ENCODE peak calls at places on chromosomes 3 and 15, in eight cellular contexts. One of them, this sample, is unnamed.

GRCh38 chr3:125179528-125180240 is 32.9 kb downstream of the SLC12A8 start:
- DNase-seq in HCT116: no peak
- DNase-seq in HepG2: no peak
- DNase-seq in K562: no peak
- DNase-seq in SK-N-SH: no peak
- DNase-seq in GM12878: no peak
- DNase-seq in H1: no peak
- DNase-seq in endothelial cell of umbilical vein: no peak
- DNase-seq in this sample: no peak

GRCh38 chr3:98108162-98108561 is 21.2 kb downstream of the OR5AC2 start:
- DNase-seq in HCT116: no peak
- DNase-seq in HepG2: no peak
- DNase-seq in K562: no peak
- DNase-seq in SK-N-SH: no peak
- DNase-seq in GM12878: no peak
- DNase-seq in H1: no peak
- DNase-seq in endothelial cell of umbilical vein: no peak
- DNase-seq in this sample: no peak

GRCh38 chr3:144677118-144677517 is 705.5 kb downstream of the DIPK2A start:
- DNase-seq in HCT116: no peak
- DNase-seq in HepG2: no peak
- DNase-seq in K562: no peak
- DNase-seq in SK-N-SH: no peak
- DNase-seq in GM12878: no peak
- DNase-seq in H1: no peak
- DNase-seq in endothelial cell of umbilical vein: peak
- DNase-seq in this sample: no peak

GRCh38 chr15:82943176-82943575 is 9.3 kb downstream of the HOMER2 start:
- DNase-seq in HCT116: no peak
- DNase-seq in HepG2: no peak
- DNase-seq in K562: no peak
- DNase-seq in SK-N-SH: no peak
- DNase-seq in GM12878: no peak
- DNase-seq in H1: no peak
- DNase-seq in endothelial cell of umbilical vein: no peak
- DNase-seq in this sample: peak

GRCh38 chr3:38515367-38515766 is 19.2 kb downstream of the EXOG start:
- DNase-seq in HCT116: no peak
- DNase-seq in HepG2: no peak
- DNase-seq in K562: no peak
- DNase-seq in SK-N-SH: no peak
- DNase-seq in GM12878: no peak
- DNase-seq in H1: no peak
- DNase-seq in endothelial cell of umbilical vein: no peak
- DNase-seq in this sample: no peak

GRCh38 chr3:24470277-24470676 is 24.4 kb downstream of the THRB start:
- DNase-seq in HCT116: no peak
- DNase-seq in HepG2: no peak
- DNase-seq in K562: no peak
- DNase-seq in SK-N-SH: no peak
- DNase-seq in GM12878: no peak
- DNase-seq in H1: no peak
- DNase-seq in endothelial cell of umbilical vein: no peak
- DNase-seq in this sample: no peak

GRCh38 chr15:64122936-64123351 is 27.2 kb downstream of the SNX1 start:
- DNase-seq in HCT116: no peak
- DNase-seq in HepG2: no peak
- DNase-seq in K562: no peak
- DNase-seq in SK-N-SH: no peak
- DNase-seq in GM12878: no peak
- DNase-seq in H1: no peak
- DNase-seq in endothelial cell of umbilical vein: no peak
- DNase-seq in this sample: no peak

GRCh38 chr3:134663646-134664456 is 13.0 kb upstream of the KY start:
- DNase-seq in HCT116: no peak
- DNase-seq in HepG2: no peak
- DNase-seq in K562: no peak
- DNase-seq in SK-N-SH: no peak
- DNase-seq in GM12878: no peak
- DNase-seq in H1: no peak
- DNase-seq in endothelial cell of umbilical vein: no peak
- DNase-seq in this sample: no peak

GRCh38 chr3:102148598-102149302 is 286.1 kb upstream of the ZPLD1 start:
- DNase-seq in HCT116: no peak
- DNase-seq in HepG2: no peak
- DNase-seq in K562: no peak
- DNase-seq in SK-N-SH: no peak
- DNase-seq in GM12878: no peak
- DNase-seq in H1: no peak
- DNase-seq in endothelial cell of umbilical vein: no peak
- DNase-seq in this sample: no peak

GRCh38 chr15:56042982-56043980 is 49.9 kb upstream of the NEDD4 start:
- DNase-seq in HCT116: no peak
- DNase-seq in HepG2: peak
- DNase-seq in K562: no peak
- DNase-seq in SK-N-SH: no peak
- DNase-seq in GM12878: peak
- DNase-seq in H1: no peak
- DNase-seq in endothelial cell of umbilical vein: no peak
- DNase-seq in this sample: peak

GRCh38 chr15:80061581-80061980 is 2.1 kb downstream of the ZFAND6 start:
- DNase-seq in HCT116: no peak
- DNase-seq in HepG2: peak
- DNase-seq in K562: no peak
- DNase-seq in SK-N-SH: no peak
- DNase-seq in GM12878: no peak
- DNase-seq in H1: no peak
- DNase-seq in endothelial cell of umbilical vein: no peak
- DNase-seq in this sample: no peak

GRCh38 chr15:31254431-31255175 is 72.0 kb upstream of the KLF13 start:
- DNase-seq in HCT116: no peak
- DNase-seq in HepG2: no peak
- DNase-seq in K562: no peak
- DNase-seq in SK-N-SH: no peak
- DNase-seq in GM12878: no peak
- DNase-seq in H1: no peak
- DNase-seq in endothelial cell of umbilical vein: peak
- DNase-seq in this sample: no peak

GRCh38 chr3:130897316-130897715 is 3.4 kb downstream of the ATP2C1 start:
- DNase-seq in HCT116: no peak
- DNase-seq in HepG2: no peak
- DNase-seq in K562: no peak
- DNase-seq in SK-N-SH: no peak
- DNase-seq in GM12878: no peak
- DNase-seq in H1: no peak
- DNase-seq in endothelial cell of umbilical vein: no peak
- DNase-seq in this sample: peak

GRCh38 chr3:8658326-8659212 is 14.0 kb upstream of the SSUH2 start:
- DNase-seq in HCT116: no peak
- DNase-seq in HepG2: peak
- DNase-seq in K562: no peak
- DNase-seq in SK-N-SH: peak
- DNase-seq in GM12878: peak
- DNase-seq in H1: no peak
- DNase-seq in endothelial cell of umbilical vein: peak
- DNase-seq in this sample: no peak

DNA sequence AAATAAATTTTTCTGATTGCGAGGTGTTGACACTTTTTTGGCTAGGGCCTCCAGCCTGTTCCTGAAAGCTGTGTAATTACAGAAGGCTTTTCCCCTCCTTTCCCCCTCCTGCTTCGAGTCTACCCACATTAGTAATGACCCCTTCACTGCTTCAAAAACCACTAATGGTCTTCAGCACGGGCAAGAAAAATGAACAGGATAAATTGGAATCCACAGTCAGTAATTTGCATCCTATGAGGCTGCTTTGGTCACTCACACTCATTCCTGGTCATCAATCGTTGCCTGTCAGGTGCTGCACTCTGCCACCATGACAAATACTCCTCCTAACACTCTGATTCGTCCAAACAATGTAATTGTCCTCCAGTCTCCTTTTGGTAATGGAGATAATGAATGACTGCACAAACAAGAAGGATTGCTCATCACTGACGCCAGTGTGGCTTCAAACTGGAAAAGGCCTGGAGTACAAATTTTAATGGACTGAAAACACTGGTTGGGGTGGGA is 148.6 kb downstream of the MEIS2 start:
- DNase-seq in HCT116: no peak
- DNase-seq in HepG2: no peak
- DNase-seq in K562: peak
- DNase-seq in SK-N-SH: no peak
- DNase-seq in GM12878: no peak
- DNase-seq in H1: no peak
- DNase-seq in endothelial cell of umbilical vein: peak
- DNase-seq in this sample: no peak
- TF ChIP-seq POLR2AphosphoS5 in HCT116: no peak
- TF ChIP-seq POLR2AphosphoS5 in HepG2: no peak
- TF ChIP-seq POLR2AphosphoS5 in K562: no peak
- TF ChIP-seq POLR2AphosphoS5 in SK-N-SH: peak
- TF ChIP-seq POLR2AphosphoS5 in GM12878: no peak
- TF ChIP-seq POLR2AphosphoS5 in H1: no peak
- TF ChIP-seq POLR2AphosphoS5 in endothelial cell of umbilical vein: no peak
- TF ChIP-seq POLR2AphosphoS5 in this sample: no peak

GRCh38 chr15:35842631-35843030 is 296.7 kb upstream of the DPH6 start:
- DNase-seq in HCT116: no peak
- DNase-seq in HepG2: no peak
- DNase-seq in K562: no peak
- DNase-seq in SK-N-SH: no peak
- DNase-seq in GM12878: no peak
- DNase-seq in H1: no peak
- DNase-seq in endothelial cell of umbilical vein: no peak
- DNase-seq in this sample: no peak
- H2AFZ ChIP-seq in HCT116: no peak
- H2AFZ ChIP-seq in HepG2: no peak
- H2AFZ ChIP-seq in K562: no peak
- H2AFZ ChIP-seq in SK-N-SH: no peak
- H2AFZ ChIP-seq in GM12878: no peak
- H2AFZ ChIP-seq in H1: no peak
- H2AFZ ChIP-seq in endothelial cell of umbilical vein: no peak
- H2AFZ ChIP-seq in this sample: peak

DNA sequence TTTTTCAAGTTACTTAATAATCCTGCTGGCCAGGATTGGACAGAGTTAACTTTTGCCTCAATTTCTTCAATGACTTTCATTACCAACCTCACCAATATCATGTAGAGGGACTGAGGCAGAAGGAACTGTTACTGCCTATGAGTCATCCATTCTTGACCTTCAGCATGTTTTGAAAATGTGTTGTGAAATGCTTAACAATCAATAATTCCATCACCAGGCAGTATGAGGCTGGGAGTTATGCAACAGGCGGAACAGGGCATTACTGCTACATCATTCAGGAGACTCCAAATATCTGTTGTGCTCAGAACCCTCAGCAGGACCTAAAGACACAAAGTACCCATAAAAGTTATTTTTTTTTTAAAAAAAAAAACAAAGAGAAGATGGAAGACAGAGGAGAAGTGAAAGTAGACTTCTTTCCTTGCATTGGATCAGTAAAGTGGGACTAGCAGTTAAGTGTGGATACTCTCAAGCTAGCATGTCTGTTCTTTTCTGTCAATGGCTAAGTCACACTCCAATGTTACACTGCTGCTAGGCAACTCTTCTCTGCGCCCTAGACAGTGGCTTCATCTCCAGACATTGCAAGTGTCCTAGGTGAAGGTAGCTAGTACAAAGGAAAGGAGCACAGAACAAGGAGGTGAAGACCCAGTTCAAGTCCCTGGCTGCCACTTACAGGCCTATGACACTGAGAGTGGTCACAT is 184.9 kb upstream of the LPP start:
- DNase-seq in HCT116: no peak
- DNase-seq in HepG2: peak
- DNase-seq in K562: no peak
- DNase-seq in SK-N-SH: no peak
- DNase-seq in GM12878: no peak
- DNase-seq in H1: no peak
- DNase-seq in endothelial cell of umbilical vein: no peak
- DNase-seq in this sample: no peak
- TF ChIP-seq POLR2AphosphoS5 in HCT116: no peak
- TF ChIP-seq POLR2AphosphoS5 in HepG2: no peak
- TF ChIP-seq POLR2AphosphoS5 in K562: no peak
- TF ChIP-seq POLR2AphosphoS5 in SK-N-SH: no peak
- TF ChIP-seq POLR2AphosphoS5 in GM12878: no peak
- TF ChIP-seq POLR2AphosphoS5 in H1: no peak
- TF ChIP-seq POLR2AphosphoS5 in endothelial cell of umbilical vein: no peak
- TF ChIP-seq POLR2AphosphoS5 in this sample: no peak

GRCh38 chr3:47355010-47355409 is 25.8 kb upstream of the PTPN23 start:
- DNase-seq in HCT116: no peak
- DNase-seq in HepG2: no peak
- DNase-seq in K562: no peak
- DNase-seq in SK-N-SH: no peak
- DNase-seq in GM12878: no peak
- DNase-seq in H1: no peak
- DNase-seq in endothelial cell of umbilical vein: no peak
- DNase-seq in this sample: no peak

GRCh38 chr3:47359283-47359682 is 21.5 kb upstream of the PTPN23 start:
- DNase-seq in HCT116: no peak
- DNase-seq in HepG2: no peak
- DNase-seq in K562: no peak
- DNase-seq in SK-N-SH: no peak
- DNase-seq in GM12878: no peak
- DNase-seq in H1: no peak
- DNase-seq in endothelial cell of umbilical vein: no peak
- DNase-seq in this sample: no peak

DNA sequence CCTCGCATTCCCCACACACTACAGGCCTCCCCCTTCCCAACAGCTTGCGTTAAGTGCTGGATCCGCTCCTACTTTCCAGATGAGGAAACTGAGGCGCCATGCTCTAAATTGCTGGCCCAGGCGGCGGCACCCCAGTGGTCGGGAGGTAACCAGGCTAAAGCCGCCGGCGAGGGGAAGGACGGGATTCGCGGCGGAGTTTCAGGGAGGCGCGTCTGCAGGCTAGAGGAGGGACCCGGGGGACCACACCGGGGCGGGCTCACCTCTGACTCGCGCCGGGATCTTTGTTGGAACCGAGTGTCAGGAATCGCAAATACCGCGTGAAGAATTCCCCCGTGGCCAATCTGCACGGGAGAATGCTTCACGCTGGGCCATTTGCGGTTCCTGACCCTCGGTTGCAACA is 24.6 kb upstream of the PTPN23 start:
- DNase-seq in HCT116: no peak
- DNase-seq in HepG2: no peak
- DNase-seq in K562: no peak
- DNase-seq in SK-N-SH: no peak
- DNase-seq in GM12878: no peak
- DNase-seq in H1: no peak
- DNase-seq in endothelial cell of umbilical vein: no peak
- DNase-seq in this sample: no peak
- H2AFZ ChIP-seq in HCT116: no peak
- H2AFZ ChIP-seq in HepG2: no peak
- H2AFZ ChIP-seq in K562: no peak
- H2AFZ ChIP-seq in SK-N-SH: no peak
- H2AFZ ChIP-seq in GM12878: no peak
- H2AFZ ChIP-seq in H1: no peak
- H2AFZ ChIP-seq in endothelial cell of umbilical vein: no peak
- H2AFZ ChIP-seq in this sample: no peak

GRCh38 chr15:57357796-57358195 is 18.5 kb upstream of the CGNL1 start:
- DNase-seq in HCT116: no peak
- DNase-seq in HepG2: no peak
- DNase-seq in K562: no peak
- DNase-seq in SK-N-SH: no peak
- DNase-seq in GM12878: no peak
- DNase-seq in H1: no peak
- DNase-seq in endothelial cell of umbilical vein: no peak
- DNase-seq in this sample: no peak
- TF ChIP-seq POLR2AphosphoS5 in HCT116: no peak
- TF ChIP-seq POLR2AphosphoS5 in HepG2: no peak
- TF ChIP-seq POLR2AphosphoS5 in K562: no peak
- TF ChIP-seq POLR2AphosphoS5 in SK-N-SH: no peak
- TF ChIP-seq POLR2AphosphoS5 in GM12878: no peak
- TF ChIP-seq POLR2AphosphoS5 in H1: no peak
- TF ChIP-seq POLR2AphosphoS5 in endothelial cell of umbilical vein: no peak
- TF ChIP-seq POLR2AphosphoS5 in this sample: no peak

This sample was measured in GM23338.